ENCODE peak calls at places on chromosomes 4 and X, in seven cellular contexts. R, M, N, D, T, U and E are unnamed samples.

GRCh38 chr4:111992604-111993151 is 152.6 kb upstream of the FAM241A start:
- DNase-seq in R (no peak), M (no peak), N (no peak), D (no peak), T (no peak), U (no peak), E (no peak)

GRCh38 chrX:15877380-15877779 is 22.8 kb upstream of the AP1S2 start:
- DNase-seq in R (no peak), M (peak; percentile 68), N (no peak), D (no peak), T (no peak), U (no peak), E (peak; percentile 51)

GRCh38 chr4:13548984-13549546 is 4.8 kb upstream of the NKX3-2 start:
- DNase-seq in R (peak; percentile 74), M (peak; percentile 74), N (peak; percentile 85), D (peak; percentile 90), T (peak; percentile 77), U (peak; percentile 75), E (peak; percentile 40)

GRCh38 chr4:38034986-38035882 is 75.0 kb downstream of the PTTG2 start:
- DNase-seq in R (no peak), M (peak; percentile 70), N (peak; percentile 45), D (peak; percentile 70), T (no peak), U (peak; percentile 68), E (no peak)

GRCh38 chrX:154411981-154412340 is 622 bp downstream of the TAFAZZIN start:
- DNase-seq in R (peak; percentile 76), M (peak; percentile 26), N (peak; percentile 76), D (peak; percentile 60), T (peak; percentile 66), U (peak; percentile 61), E (peak; percentile 62)

GRCh38 chr4:126916626-126917140 is 716.1 kb upstream of the INTU start:
- DNase-seq in R (no peak), M (peak; percentile 86), N (no peak), D (peak; percentile 5), T (no peak), U (no peak), E (no peak)

GRCh38 chrX:45697591-45697990 is 496.9 kb upstream of the DIPK2B start:
- DNase-seq in R (no peak), M (peak; percentile 90), N (no peak), D (no peak), T (no peak), U (peak; percentile 94), E (no peak)

GRCh38 chr4:143344774-143345173 is 8.1 kb downstream of the GAB1 start:
- DNase-seq in R (no peak), M (no peak), N (no peak), D (no peak), T (no peak), U (peak; percentile 46), E (no peak)

GRCh38 chr4:119307606-119308005 is 14.3 kb downstream of the FABP2 start:
- DNase-seq in R (no peak), M (no peak), N (no peak), D (no peak), T (no peak), U (peak; percentile 7), E (no peak)

GRCh38 chr4:153310793-153311192 is 33.7 kb upstream of the MND1 start:
- DNase-seq in R (no peak), M (no peak), N (no peak), D (no peak), T (no peak), U (no peak), E (no peak)

GRCh38 chrX:71828086-71828485 is 64.9 kb downstream of the CXorf49B start:
- DNase-seq in R (no peak), M (no peak), N (no peak), D (no peak), T (no peak), U (no peak), E (no peak)
- H3K4me1 ChIP-seq in R (no peaks in the 10 kb centered on the region), M (no peaks in the 10 kb centered on the region), N (no peaks in the 10 kb centered on the region), D (no peaks in the 10 kb centered on the region), T (no peaks in the 10 kb centered on the region), U (no peaks in the 10 kb centered on the region), E (no peaks in the 10 kb centered on the region)

DNA sequence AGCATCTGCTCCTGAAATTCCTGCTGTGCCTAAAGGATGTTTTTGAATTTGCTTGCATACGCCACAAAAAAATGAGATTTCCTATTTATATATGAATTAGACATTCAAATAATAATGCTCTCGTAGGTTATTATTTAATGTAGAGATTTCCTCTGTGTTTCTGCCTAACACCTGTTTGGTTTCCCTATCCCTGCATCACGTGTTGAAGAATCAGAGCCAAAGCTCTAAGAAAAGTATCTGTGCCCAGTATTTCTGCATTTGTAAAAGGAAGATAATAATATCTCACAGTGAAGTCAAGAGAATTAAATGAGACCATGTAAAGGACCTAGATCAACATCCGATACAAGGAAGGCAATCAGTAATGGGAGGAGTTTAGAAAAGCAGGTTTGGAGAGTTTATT is 179.5 kb downstream of the HNRNPD start:
- DNase-seq in R (no peak), M (no peak), N (peak; percentile 14), D (no peak), T (no peak), U (no peak), E (no peak)
- H3K27ac ChIP-seq in R (no peak overlapping the region), M (no peak overlapping the region), N (no peak overlapping the region), D (no peak overlapping the region), T (no peak overlapping the region), U (no peak overlapping the region), E (no peak overlapping the region)

DNA sequence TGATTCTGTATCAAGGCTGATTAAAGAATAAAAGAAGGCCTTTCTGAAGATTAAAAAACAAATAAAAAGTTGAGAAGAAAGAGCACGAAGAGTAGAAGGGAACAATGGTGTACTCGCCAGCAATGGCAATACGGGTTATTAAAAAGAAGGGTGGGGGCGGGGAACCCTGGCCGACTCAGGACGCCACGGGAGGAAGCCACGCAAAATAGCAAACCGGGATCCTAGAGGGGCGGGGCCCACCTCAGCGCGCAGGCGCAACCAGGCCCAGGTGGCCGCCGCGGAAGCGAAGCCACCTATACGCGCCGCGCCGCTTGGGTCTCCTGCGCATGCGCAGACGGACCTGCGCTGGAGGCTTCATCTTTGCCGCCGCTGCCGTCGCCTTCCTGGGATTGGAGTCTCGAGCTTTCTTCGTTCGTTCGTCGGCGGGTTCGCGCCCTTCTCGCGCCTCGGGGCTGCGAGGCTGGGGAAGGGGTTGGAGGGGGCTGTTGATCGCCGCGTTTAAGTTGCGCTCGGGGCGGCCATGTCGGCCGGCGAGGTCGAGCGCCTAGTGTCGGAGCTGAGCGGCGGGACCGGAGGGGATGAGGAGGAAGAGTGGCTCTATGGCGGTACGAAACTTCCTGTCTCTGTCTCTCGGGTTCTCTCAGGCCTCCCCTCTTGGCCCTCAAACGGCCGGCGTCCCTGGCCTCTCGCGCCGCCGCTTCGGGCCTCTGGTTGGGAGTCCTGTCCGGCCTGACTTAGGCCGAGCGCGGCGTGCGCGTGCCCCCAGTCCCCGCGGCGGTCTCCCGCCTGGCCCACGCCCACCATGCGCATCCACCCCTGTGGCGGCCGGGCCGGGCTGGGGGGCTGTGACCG is at the start of gene FIP1L1:
- DNase-seq in R (peak; percentile 97), M (peak; percentile 87), N (peak; percentile 98), D (peak; percentile 85), T (peak; percentile 96), U (peak; percentile 95), E (peak; percentile 84)
- TF ChIP-seq POLR2A in R (peak; percentile 84), M (peak; percentile 74), N (peak; percentile 82), D (peak; percentile 55), T (peak; percentile 89), U (peak; percentile 95), E (peak; percentile 77)

DNA sequence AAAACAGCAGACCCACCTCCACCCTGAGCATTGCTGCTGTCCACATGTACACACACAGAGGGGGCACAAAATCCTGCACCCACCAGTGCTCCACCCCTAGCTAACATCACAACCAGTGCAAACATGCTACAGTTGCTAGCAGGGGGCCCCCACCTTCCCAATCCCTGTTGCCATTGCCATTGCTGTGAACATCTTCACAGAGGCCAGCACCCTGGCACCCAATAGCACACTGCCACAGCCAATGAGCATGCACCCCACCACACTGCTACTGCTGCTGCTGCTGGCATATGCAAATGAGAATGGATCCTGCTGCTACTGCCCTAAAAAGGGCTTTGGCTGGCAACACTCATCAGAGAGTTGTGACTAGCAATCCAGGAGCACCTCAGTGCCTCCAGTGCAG is 1061.9 kb downstream of the ARAP2 start:
- DNase-seq in R (no peak), M (no peak), N (no peak), D (no peak), T (no peak), U (no peak), E (no peak)
- H3K4me1 ChIP-seq in R (no peaks in the 10 kb centered on the region), M (no peaks in the 10 kb centered on the region), N (no peaks in the 10 kb centered on the region), D (no peaks in the 10 kb centered on the region), T (no peaks in the 10 kb centered on the region), U (no peaks in the 10 kb centered on the region), E (no peaks in the 10 kb centered on the region)

GRCh38 chr4:125444166-125444565 is 129.4 kb downstream of the FAT4 start:
- DNase-seq in R (no peak), M (no peak), N (no peak), D (no peak), T (no peak), U (no peak), E (no peak)
- H3K27ac ChIP-seq in R (no peak overlapping the region), M (no peak overlapping the region), N (no peak overlapping the region), D (no peak overlapping the region), T (no peak overlapping the region), U (no peak overlapping the region), E (no peak overlapping the region)